ENCODE peak calls at places on chromosomes 11 and 22, in six cellular contexts. S is WERI-Rb-1, V is tibial nerve, W is body of pancreas, N is fibroblast of lung, A is A549. Y is an unnamed sample.
A peak's percentile ranks its signal among the peaks of the same experiment; 100 is the strongest.

GRCh38 chr11:12215192-12215591 is 104.8 kb downstream of the MICAL2 start:
- DNase-seq in S (no peak), V (no peak), W (no peak), N (no peak), A (no peak), Y (no peak)

GRCh38 chr11:115199501-115199900 is 304.7 kb downstream of the CADM1 start:
- DNase-seq in S (no peak), V (no peak), W (no peak), N (peak; percentile 78), A (no peak), Y (no peak)

GRCh38 chr11:18106688-18107087 is 806 bp upstream of the SAAL1 start:
- DNase-seq in S (no peak), V (no peak), W (no peak), N (peak; percentile 29), A (no peak), Y (no peak)

GRCh38 chr11:126686938-126687337 is 313.6 kb downstream of the KIRREL3 start:
- DNase-seq in S (no peak), V (no peak), W (no peak), N (no peak), A (no peak), Y (no peak)

GRCh38 chr11:64233913-64234839 is at the start of gene VEGFB:
- DNase-seq in S (peak; percentile 79), V (peak; percentile 53), W (peak; percentile 81), N (peak; percentile 55), A (peak; percentile 53), Y (peak; percentile 73)

GRCh38 chr11:26245046-26245445 is 86.9 kb upstream of the ANO3 start:
- DNase-seq in S (no peak), V (no peak), W (no peak), N (peak; percentile 12), A (no peak), Y (no peak)

GRCh38 chr11:125070699-125071254 is 7.7 kb downstream of the SLC37A2 start:
- DNase-seq in S (no peak), V (peak; percentile 54), W (peak; percentile 29), N (peak; percentile 60), A (no peak), Y (no peak)

GRCh38 chr11:103987631-103988594 is 48.5 kb upstream of the DDI1 start:
- DNase-seq in S (no peak), V (no peak), W (no peak), N (no peak), A (no peak), Y (no peak)

GRCh38 chr11:134278356-134278755 is 2.2 kb downstream of the GLB1L3 start:
- DNase-seq in S (no peak), V (no peak), W (no peak), N (no peak), A (no peak), Y (no peak)

GRCh38 chr22:23113067-23113846 is 28.5 kb downstream of the RSPH14 start:
- DNase-seq in S (no peak), V (no peak), W (peak; percentile 34), N (peak; percentile 6), A (no peak), Y (no peak)

GRCh38 chr11:26187639-26188038 is 144.3 kb upstream of the ANO3 start:
- DNase-seq in S (no peak), V (no peak), W (no peak), N (peak; percentile 70), A (peak; percentile 30), Y (no peak)

GRCh38 chr11:2139118-2139490 is at the start of gene IGF2:
- DNase-seq in S (no peak), V (no peak), W (no peak), N (no peak), A (no peak), Y (no peak)

GRCh38 chr11:22730319-22730718 is 63.9 kb downstream of the GAS2 start:
- DNase-seq in S (no peak), V (no peak), W (no peak), N (no peak), A (peak; percentile 11), Y (no peak)

GRCh38 chr11:57779275-57779674 is 17.7 kb downstream of the CTNND1 start:
- DNase-seq in S (no peak), V (no peak), W (peak; percentile 69), N (peak; percentile 78), A (peak; percentile 63), Y (no peak)

GRCh38 chr22:21104126-21104691 is 58.5 kb downstream of the LRRC74B start:
- DNase-seq in S (no peak), V (no peak), W (no peak), N (no peak), A (no peak), Y (no peak)

GRCh38 chr22:23251445-23252093 is 71.3 kb downstream of the BCR start:
- DNase-seq in S (peak; percentile 76), V (no peak), W (peak; percentile 56), N (peak; percentile 37), A (peak; percentile 9), Y (no peak)

GRCh38 chr11:18310800-18311340 is 11.1 kb downstream of the HPS5 start:
- DNase-seq in S (no peak), V (no peak), W (no peak), N (peak; percentile 78), A (no peak), Y (no peak)

DNA sequence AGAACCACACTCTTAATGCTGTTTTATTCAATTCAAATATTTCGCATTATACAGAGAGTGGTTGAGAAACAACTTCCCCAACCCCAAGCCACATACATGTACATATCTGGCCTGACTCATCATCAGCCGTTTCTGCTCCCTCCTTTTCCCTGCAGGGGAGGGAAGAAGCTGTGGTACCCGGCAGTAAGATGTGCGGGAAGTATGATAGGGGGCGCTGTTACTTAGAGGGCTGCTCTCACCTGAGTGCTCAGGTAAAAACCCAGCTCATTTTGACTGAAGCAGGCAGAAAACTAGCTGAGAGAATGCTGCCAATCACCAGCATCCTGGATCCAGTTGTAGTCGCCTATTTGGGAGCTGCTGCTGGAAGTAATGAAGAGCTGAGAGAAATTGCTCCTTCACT is 85.6 kb downstream of the NELL1 start:
- DNase-seq in S (peak; percentile 31), V (no peak), W (no peak), N (no peak), A (peak; percentile 9), Y (no peak)
- TF ChIP-seq CTCF in S (peak; percentile 69), V (no peak), W (no peak), N (no peak), A (no peak), Y (no peak)

DNA sequence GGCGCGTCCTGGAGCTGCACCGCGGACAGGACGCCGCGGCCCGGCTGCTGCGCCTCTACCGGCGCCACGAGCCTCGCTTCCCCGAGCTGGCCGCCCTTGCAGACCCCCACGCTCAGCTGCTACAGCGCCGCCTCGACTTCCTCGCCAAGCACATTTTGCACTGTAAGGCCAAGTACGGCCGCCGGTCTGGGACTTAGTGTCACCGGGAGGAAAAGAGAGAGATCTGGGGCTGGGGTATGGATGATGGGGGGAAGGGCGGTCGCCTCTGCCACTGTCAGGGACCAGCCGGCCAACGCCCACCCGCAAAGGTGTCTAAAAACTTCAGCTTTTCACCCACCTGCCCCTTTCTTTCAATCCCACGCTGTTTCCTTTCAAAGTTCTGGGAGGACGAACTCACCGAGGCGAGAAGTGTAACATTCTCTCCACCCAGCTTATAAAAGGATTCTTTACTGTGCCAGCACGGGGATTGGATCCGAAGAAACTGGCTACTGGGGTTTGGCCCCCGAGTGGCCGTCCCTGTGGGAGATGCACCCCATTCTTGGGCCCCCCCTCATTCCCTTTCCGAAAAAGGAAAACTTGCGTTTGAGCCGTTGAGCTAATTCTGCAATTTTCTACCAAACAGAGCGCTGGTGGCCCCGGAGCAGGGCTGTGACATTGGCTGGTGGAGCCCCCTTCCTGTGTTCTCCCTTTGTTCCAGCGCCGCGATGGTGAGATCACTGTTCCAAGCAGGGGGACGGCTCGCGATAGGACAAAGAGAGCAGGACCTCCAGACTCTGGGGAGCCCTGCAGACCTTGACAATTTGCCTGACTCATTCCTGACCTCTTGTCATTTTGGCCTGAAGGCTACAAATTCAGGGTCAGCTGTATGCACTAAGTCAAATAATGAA is 1.7 kb downstream of the FJX1 start:
- DNase-seq in S (peak; percentile 36), V (no peak), W (peak; percentile 19), N (peak; percentile 49), A (peak; percentile 18), Y (no peak)
- H3K27ac ChIP-seq in S (no peak overlapping the region), V (no peak overlapping the region), W (peak overlapping the region; percentile 70), N (peak overlapping the region; percentile 66), A (peak overlapping the region; percentile 97), Y (no peak overlapping the region)

GRCh38 chr11:4830909-4831308 is 9.8 kb downstream of the OR51F2 start:
- DNase-seq in S (no peak), V (no peak), W (no peak), N (no peak), A (no peak), Y (no peak)

GRCh38 chr11:4825132-4825531 is 4.0 kb downstream of the OR51F2 start:
- DNase-seq in S (no peak), V (no peak), W (no peak), N (no peak), A (no peak), Y (no peak)

GRCh38 chr11:4821021-4821420 is at the start of gene OR51F2:
- DNase-seq in S (no peak), V (no peak), W (no peak), N (no peak), A (no peak), Y (no peak)

GRCh38 chr11:4826425-4826824 is 5.3 kb downstream of the OR51F2 start:
- DNase-seq in S (no peak), V (no peak), W (no peak), N (peak; percentile 12), A (no peak), Y (no peak)
- TF ChIP-seq CTCF in S (no peak), V (peak; percentile 18), W (no peak), N (peak; percentile 32), A (no peak), Y (no peak)

GRCh38 chr22:42683599-42684283 is 34.5 kb upstream of the CYB5R3 start:
- DNase-seq in S (no peak), V (no peak), W (no peak), N (no peak), A (no peak), Y (no peak)

GRCh38 chr22:42682113-42682851 is 33.1 kb upstream of the CYB5R3 start:
- DNase-seq in S (no peak), V (no peak), W (no peak), N (no peak), A (no peak), Y (no peak)

GRCh38 chr22:42686756-42687491 is 33.7 kb downstream of the A4GALT start:
- DNase-seq in S (no peak), V (no peak), W (no peak), N (no peak), A (no peak), Y (no peak)

GRCh38 chr22:42685941-42686666 is 34.6 kb downstream of the A4GALT start:
- DNase-seq in S (no peak), V (no peak), W (no peak), N (no peak), A (no peak), Y (no peak)

DNA sequence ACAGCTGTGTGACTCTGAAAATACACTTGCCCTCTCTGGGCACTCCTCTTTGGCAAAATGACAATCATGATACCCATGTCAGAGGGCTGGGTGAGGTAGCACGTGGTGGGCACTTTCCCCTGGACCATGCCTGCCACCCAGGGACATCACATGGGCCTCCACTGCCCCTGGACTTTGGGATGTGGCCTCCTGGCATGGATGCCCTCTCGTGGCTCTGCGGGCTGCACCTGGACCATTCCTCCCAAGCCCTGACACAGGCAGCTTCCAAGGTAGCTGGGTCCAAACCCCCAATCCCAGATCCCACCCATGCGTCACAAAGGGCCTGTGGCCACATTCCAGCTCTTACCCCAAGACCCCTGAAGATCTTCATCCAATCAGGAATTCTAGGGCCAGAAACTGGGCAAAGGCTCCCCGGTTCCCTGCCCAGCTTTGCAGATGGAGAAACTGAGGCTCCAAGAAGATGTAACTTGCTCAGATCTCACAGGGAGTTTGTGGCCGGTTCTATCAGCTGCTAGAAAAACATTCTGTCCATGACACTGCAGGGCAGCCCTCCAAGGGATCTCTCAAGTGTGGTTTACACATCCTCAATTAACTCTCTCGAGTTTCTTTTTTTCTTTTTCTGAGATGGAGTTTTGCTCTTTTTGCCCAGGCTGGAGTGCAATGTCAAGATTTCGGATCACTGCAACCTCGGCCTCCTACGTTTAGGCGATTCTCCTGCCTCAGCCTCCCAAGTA is 35.4 kb upstream of the CYB5R3 start:
- DNase-seq in S (no peak), V (no peak), W (peak; percentile 40), N (peak; percentile 43), A (no peak), Y (no peak)
- H3K27ac ChIP-seq in S (no peak overlapping the region), V (peak overlapping the region; percentile 77), W (no peak overlapping the region), N (no peak overlapping the region), A (no peak overlapping the region), Y (no peak overlapping the region)

Y was measured in CD4-positive, alpha-beta T cell.